ENCODE peak calls at places on chromosome 7, in nine cellular contexts. W is ovary, X is prostate gland, M is heart right ventricle, C is lower lobe of right lung, L is sigmoid colon, N is PC-9, T is transverse colon, A is hepatocyte. Y is an unnamed sample.

GRCh38 chr7:132108553-132108952 is 467.7 kb downstream of the PLXNA4 start:
- DNase-seq in W (no peak), X (no peak), M (no peak), C (no peak), L (no peak), N (no peak), T (no peak), A (no peak), Y (no peak)

GRCh38 chr7:4725014-4725951 is 43.2 kb downstream of the FOXK1 start:
- DNase-seq in W (peak), X (peak), M (peak), C (peak), L (peak), N (peak), T (peak), A (no peak), Y (peak)

GRCh38 chr7:151592868-151593486 is 73.3 kb upstream of the RHEB start:
- DNase-seq in W (no peak), X (no peak), M (no peak), C (no peak), L (no peak), N (peak), T (no peak), A (no peak), Y (no peak)

GRCh38 chr7:51276967-51277366 is 39.6 kb downstream of the COBL start:
- DNase-seq in W (no peak), X (no peak), M (no peak), C (no peak), L (no peak), N (no peak), T (no peak), A (no peak), Y (no peak)

GRCh38 chr7:5406957-5407930 is 16.4 kb downstream of the TNRC18 start:
- DNase-seq in W (peak), X (no peak), M (no peak), C (no peak), L (no peak), N (peak), T (no peak), A (no peak), Y (no peak)

GRCh38 chr7:87216701-87217508 is 2.6 kb downstream of the TMEM243 start:
- DNase-seq in W (no peak), X (no peak), M (no peak), C (no peak), L (no peak), N (no peak), T (peak), A (no peak), Y (no peak)

GRCh38 chr7:132489776-132490237 is 86.5 kb downstream of the PLXNA4 start:
- DNase-seq in W (no peak), X (no peak), M (no peak), C (no peak), L (no peak), N (no peak), T (no peak), A (no peak), Y (no peak)

GRCh38 chr7:98303906-98304305 is 22.4 kb downstream of the BRI3 start:
- DNase-seq in W (no peak), X (no peak), M (no peak), C (peak), L (no peak), N (no peak), T (no peak), A (no peak), Y (no peak)

GRCh38 chr7:353746-354325 is 63.9 kb downstream of the FOXL3 start:
- DNase-seq in W (no peak), X (no peak), M (peak), C (no peak), L (no peak), N (no peak), T (no peak), A (no peak), Y (no peak)

GRCh38 chr7:155466142-155466813 is 8.3 kb downstream of the EN2 start:
- DNase-seq in W (no peak), X (no peak), M (no peak), C (no peak), L (peak), N (no peak), T (no peak), A (no peak), Y (no peak)

GRCh38 chr7:68688416-68689086 is 909.7 kb upstream of the AUTS2 start:
- DNase-seq in W (no peak), X (no peak), M (no peak), C (no peak), L (no peak), N (peak), T (no peak), A (no peak), Y (no peak)

GRCh38 chr7:94301024-94301588 is 93.6 kb upstream of the COL1A2 start:
- DNase-seq in W (peak), X (peak), M (peak), C (peak), L (peak), N (peak), T (peak), A (peak), Y (peak)

GRCh38 chr7:81887098-81887497 is 117.3 kb upstream of the HGF start:
- DNase-seq in W (no peak), X (no peak), M (no peak), C (no peak), L (no peak), N (no peak), T (no peak), A (no peak), Y (no peak)

GRCh38 chr7:157427811-157428553 is 91.2 kb downstream of the DNAJB6 start:
- DNase-seq in W (no peak), X (no peak), M (no peak), C (peak), L (no peak), N (no peak), T (no peak), A (no peak), Y (no peak)

GRCh38 chr7:130292682-130293257 is at the start of gene CPA4:
- DNase-seq in W (no peak), X (no peak), M (no peak), C (no peak), L (no peak), N (peak), T (no peak), A (no peak), Y (no peak)

GRCh38 chr7:42193457-42194111 is 43.4 kb downstream of the GLI3 start:
- DNase-seq in W (no peak), X (no peak), M (no peak), C (no peak), L (no peak), N (no peak), T (no peak), A (no peak), Y (no peak)

GRCh38 chr7:47354831-47355541 is 226.9 kb downstream of the TNS3 start:
- DNase-seq in W (no peak), X (no peak), M (peak), C (no peak), L (no peak), N (no peak), T (peak), A (peak), Y (peak)

GRCh38 chr7:132410385-132410784 is 165.9 kb downstream of the PLXNA4 start:
- DNase-seq in W (no peak), X (no peak), M (peak), C (no peak), L (no peak), N (no peak), T (no peak), A (peak), Y (no peak)

GRCh38 chr7:149277871-149278270 is 15.9 kb downstream of the ZNF783 start:
- DNase-seq in W (no peak), X (no peak), M (no peak), C (no peak), L (no peak), N (no peak), T (no peak), A (no peak), Y (no peak)

GRCh38 chr7:92763636-92764423 is 72.5 kb downstream of the CDK6 start:
- DNase-seq in W (no peak), X (no peak), M (no peak), C (no peak), L (no peak), N (peak), T (no peak), A (peak), Y (no peak)

GRCh38 chr7:89247207-89247606 is 451.7 kb upstream of the TEX47 start:
- DNase-seq in W (no peak), X (no peak), M (no peak), C (no peak), L (no peak), N (no peak), T (no peak), A (no peak), Y (no peak)

GRCh38 chr7:7449055-7449454 is 86.6 kb downstream of the COL28A1 start:
- DNase-seq in W (no peak), X (no peak), M (no peak), C (no peak), L (no peak), N (no peak), T (no peak), A (no peak), Y (no peak)

GRCh38 chr7:366171-366916 is 76.4 kb downstream of the FOXL3 start:
- DNase-seq in W (no peak), X (no peak), M (no peak), C (peak), L (peak), N (no peak), T (no peak), A (no peak), Y (no peak)

GRCh38 chr7:88243345-88243909 is 23.6 kb upstream of the SRI start:
- DNase-seq in W (no peak), X (peak), M (no peak), C (no peak), L (no peak), N (peak), T (no peak), A (peak), Y (no peak)

GRCh38 chr7:44158060-44158872 is 17.1 kb upstream of the MYL7 start:
- DNase-seq in W (no peak), X (no peak), M (no peak), C (no peak), L (no peak), N (no peak), T (no peak), A (no peak), Y (no peak)

GRCh38 chr7:100211342-100211780 is 8.4 kb upstream of the PVRIG start:
- DNase-seq in W (peak), X (no peak), M (no peak), C (no peak), L (no peak), N (no peak), T (no peak), A (no peak), Y (no peak)

GRCh38 chr7:8433477-8434289 is at the start of gene NXPH1:
- DNase-seq in W (no peak), X (no peak), M (no peak), C (no peak), L (no peak), N (no peak), T (no peak), A (peak), Y (no peak)

GRCh38 chr7:132451161-132451560 is 125.1 kb downstream of the PLXNA4 start:
- DNase-seq in W (no peak), X (no peak), M (no peak), C (no peak), L (no peak), N (no peak), T (peak), A (no peak), Y (no peak)

GRCh38 chr7:136308230-136308629 is 331.1 kb upstream of the MTPN start:
- DNase-seq in W (no peak), X (no peak), M (no peak), C (no peak), L (no peak), N (no peak), T (no peak), A (no peak), Y (no peak)

GRCh38 chr7:140242057-140243031 is 65.6 kb upstream of the KDM7A start:
- DNase-seq in W (no peak), X (no peak), M (no peak), C (peak), L (no peak), N (peak), T (peak), A (peak), Y (peak)

GRCh38 chr7:77270081-77270480 is 70.5 kb upstream of the FGL2 start:
- DNase-seq in W (no peak), X (no peak), M (no peak), C (no peak), L (no peak), N (no peak), T (no peak), A (no peak), Y (no peak)

GRCh38 chr7:45924283-45924682 is 3.2 kb upstream of the IGFBP3 start:
- DNase-seq in W (no peak), X (peak), M (no peak), C (no peak), L (no peak), N (peak), T (no peak), A (peak), Y (no peak)

GRCh38 chr7:123151443-123151842 is 48.3 kb downstream of the SLC13A1 start:
- DNase-seq in W (no peak), X (no peak), M (no peak), C (no peak), L (no peak), N (no peak), T (no peak), A (no peak), Y (no peak)

GRCh38 chr7:101817930-101818698 is 688 bp downstream of the CUX1 start:
- DNase-seq in W (no peak), X (no peak), M (no peak), C (no peak), L (no peak), N (peak), T (no peak), A (no peak), Y (no peak)
- H3K4me3 ChIP-seq in W (peak), X (peak), M (peak), C (peak), L (peak), N (peak), T (peak), A (peak), Y (peak)

GRCh38 chr7:96992624-96993452 is 12.5 kb upstream of the DLX6 start:
- DNase-seq in W (no peak), X (no peak), M (no peak), C (no peak), L (no peak), N (no peak), T (no peak), A (no peak), Y (no peak)
- H3K4me3 ChIP-seq in W (no peak), X (no peak), M (no peak), C (no peak), L (no peak), N (no peak), T (no peak), A (no peak), Y (no peak)

DNA sequence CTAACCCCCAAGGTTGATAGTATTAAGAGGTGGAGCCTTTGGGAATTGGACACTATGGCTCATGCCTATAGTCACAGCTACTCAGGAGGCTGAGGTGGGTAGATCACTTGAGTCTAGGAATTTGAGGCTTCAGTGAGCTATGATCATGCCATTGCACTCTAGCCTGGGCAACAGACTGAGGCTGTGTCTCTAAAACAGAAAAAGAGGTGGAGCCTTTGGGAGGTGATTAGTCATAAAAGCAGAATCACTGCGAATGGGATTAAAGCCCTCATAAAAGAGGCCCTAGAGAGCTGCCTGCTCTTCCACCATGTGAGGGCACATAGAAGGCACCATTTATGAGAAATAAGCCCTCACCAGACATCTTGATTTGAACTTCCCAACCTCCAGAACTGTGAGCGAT is 81.9 kb downstream of the SKAP2 start:
- DNase-seq in W (no peak), X (no peak), M (no peak), C (no peak), L (no peak), N (no peak), T (no peak), A (no peak), Y (no peak)
- H3K4me3 ChIP-seq in W (no peak), X (no peak), M (no peak), C (no peak), L (no peak), N (no peak), T (no peak), A (no peak), Y (no peak)

GRCh38 chr7:129166745-129167144 is 21.7 kb upstream of the SMO start:
- DNase-seq in W (no peak), X (no peak), M (no peak), C (no peak), L (no peak), N (no peak), T (no peak), A (no peak), Y (no peak)

GRCh38 chr7:129169171-129169643 is 19.2 kb upstream of the SMO start:
- DNase-seq in W (peak), X (peak), M (peak), C (no peak), L (peak), N (no peak), T (peak), A (peak), Y (peak)

GRCh38 chr7:129169705-129170319 is 18.6 kb upstream of the SMO start:
- DNase-seq in W (no peak), X (no peak), M (no peak), C (no peak), L (no peak), N (no peak), T (no peak), A (no peak), Y (no peak)

GRCh38 chr7:129170373-129171021 is 17.9 kb upstream of the SMO start:
- DNase-seq in W (no peak), X (no peak), M (no peak), C (no peak), L (no peak), N (no peak), T (no peak), A (no peak), Y (no peak)

DNA sequence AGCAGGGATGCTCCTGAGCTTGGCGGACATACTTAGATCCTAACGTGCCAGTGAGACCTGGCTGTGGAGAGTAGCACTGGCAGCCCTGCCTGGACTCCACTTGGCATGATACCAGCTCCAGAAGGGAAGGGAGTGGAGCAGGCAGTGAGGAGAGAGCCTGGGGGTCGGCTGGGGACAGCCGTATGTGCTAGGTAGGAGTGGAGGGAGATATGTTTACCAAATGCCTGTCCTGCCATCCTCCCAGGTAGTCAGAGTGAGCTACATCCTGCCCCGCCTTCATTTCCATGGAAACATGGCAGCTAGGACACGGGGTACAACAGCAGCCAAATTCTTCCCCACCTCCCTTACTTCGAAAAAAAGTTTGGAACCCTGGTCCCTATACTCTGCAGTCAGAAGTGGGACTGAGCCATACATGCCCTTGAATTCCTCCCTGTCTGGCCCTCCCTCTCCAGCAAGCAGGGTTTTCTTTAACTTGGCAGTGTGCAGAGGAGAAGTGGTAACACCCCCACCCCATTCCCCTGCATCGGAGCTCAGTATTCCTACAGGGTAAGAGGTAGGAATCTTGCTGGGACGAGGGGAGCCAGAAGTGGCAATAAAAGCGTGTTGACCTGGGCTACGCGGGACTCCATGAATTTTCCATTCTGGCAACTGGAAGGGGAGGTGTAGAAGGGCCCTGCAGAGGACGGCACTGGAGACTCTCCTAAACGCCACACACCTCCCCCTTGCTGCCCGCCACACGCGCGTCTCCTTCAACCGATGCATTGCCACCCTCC is 20.0 kb upstream of the SMO start:
- DNase-seq in W (no peak), X (peak), M (no peak), C (no peak), L (no peak), N (no peak), T (no peak), A (peak), Y (no peak)
- H3K4me3 ChIP-seq in W (peak), X (peak), M (peak), C (peak), L (peak), N (no peak), T (peak), A (no peak), Y (peak)

GRCh38 chr7:2062648-2063047 is 170.1 kb downstream of the MAD1L1 start:
- DNase-seq in W (no peak), X (no peak), M (no peak), C (no peak), L (no peak), N (no peak), T (peak), A (peak), Y (no peak)
- H3K4me3 ChIP-seq in W (no peak), X (no peak), M (no peak), C (no peak), L (no peak), N (no peak), T (no peak), A (no peak), Y (no peak)

Y was measured in stomach.